ENCODE peak calls at places on chromosomes 5 and 9, in nine cellular contexts. G, U, M, S, R, O, A, Q and T are unnamed samples.
A peak's percentile ranks its signal among the peaks of the same experiment; 100 is the strongest.

GRCh38 chr9:108083160-108083559 is 593.6 kb upstream of the KLF4 start:
- DNase-seq in A (no peak), S (no peak), R (no peak), G (no peak), Q (no peak), U (no peak), O (no peak), M (no peak), T (no peak)

GRCh38 chr9:35482071-35482470 is 7.8 kb upstream of the RUSC2 start:
- DNase-seq in S (no peak), R (no peak), G (no peak), O (no peak), A (no peak), U (no peak), Q (no peak), M (peak; percentile 33), T (no peak)

GRCh38 chr5:85670417-85670816 is 947.3 kb upstream of the COX7C start:
- DNase-seq in R (no peak), S (no peak), U (no peak), O (no peak), A (no peak), G (no peak), M (no peak), Q (no peak), T (no peak)

GRCh38 chr9:72856985-72857631 is 95.7 kb downstream of the ALDH1A1 start:
- DNase-seq in U (peak; percentile 16), S (peak; percentile 8), Q (peak; percentile 63), M (peak; percentile 64), R (no peak), A (peak; percentile 66), G (no peak), O (peak; percentile 64), T (peak; percentile 57)

GRCh38 chr5:55096860-55097259 is 5.6 kb upstream of the GZMA start:
- DNase-seq in Q (no peak), M (no peak), S (peak; percentile 72), A (no peak), O (no peak), U (no peak), G (no peak), R (no peak), T (peak; percentile 73)

GRCh38 chr9:113675475-113675941 is 200.6 kb upstream of the ZNF618 start:
- DNase-seq in O (peak; percentile 75), R (no peak), U (peak; percentile 91), Q (peak; percentile 87), A (peak; percentile 99), M (peak; percentile 98), G (peak; percentile 83), S (no peak), T (no peak)

GRCh38 chr9:95506438-95506691 is 10.4 kb downstream of the PTCH1 start:
- DNase-seq in U (no peak), Q (peak; percentile 51), R (no peak), O (no peak), G (peak; percentile 34), M (peak; percentile 53), A (peak; percentile 61), S (peak; percentile 32), T (no peak)

GRCh38 chr9:71349218-71349617 is 227.8 kb upstream of the TRPM3 start:
- DNase-seq in S (no peak), U (no peak), M (peak; percentile 64), R (no peak), G (no peak), O (no peak), A (peak; percentile 34), Q (peak; percentile 23), T (no peak)

GRCh38 chr5:146877178-146877681 is 1.3 kb downstream of the PPP2R2B start:
- DNase-seq in U (no peak), O (no peak), G (no peak), S (peak; percentile 6), A (no peak), Q (peak; percentile 4), M (no peak), R (no peak), T (no peak)

GRCh38 chr5:95870105-95870672 is 47.7 kb upstream of the GLRX start:
- DNase-seq in G (no peak), U (no peak), M (no peak), O (no peak), A (peak; percentile 73), R (no peak), S (no peak), Q (peak; percentile 87), T (no peak)

GRCh38 chr5:56269216-56269927 is 36.2 kb upstream of the ANKRD55 start:
- DNase-seq in S (peak; percentile 47), Q (peak; percentile 61), O (peak; percentile 42), R (no peak), U (no peak), M (peak; percentile 65), A (peak; percentile 61), G (no peak), T (peak; percentile 34)

GRCh38 chr5:50711280-50711679 is 44.8 kb downstream of the PARP8 start:
- DNase-seq in Q (peak; percentile 71), U (no peak), M (peak; percentile 34), G (no peak), S (peak; percentile 80), A (peak; percentile 52), R (no peak), O (peak; percentile 32), T (peak; percentile 92)

GRCh38 chr9:131407717-131408195 is 13.9 kb downstream of the PRRC2B start:
- DNase-seq in R (no peak), O (peak; percentile 67), Q (peak; percentile 35), M (no peak), A (peak; percentile 52), S (peak; percentile 61), G (peak; percentile 59), U (no peak), T (peak; percentile 65)

GRCh38 chr5:57408714-57409113 is 73.9 kb downstream of the ACTBL2 start:
- DNase-seq in R (no peak), Q (no peak), S (no peak), U (no peak), A (no peak), G (no peak), O (no peak), M (no peak), T (no peak)

GRCh38 chr5:149301744-149302380 is 30.2 kb downstream of the AFAP1L1 start:
- DNase-seq in S (no peak), A (peak; percentile 51), U (peak; percentile 8), R (no peak), Q (no peak), M (peak; percentile 73), G (no peak), O (no peak), T (no peak)

GRCh38 chr5:131139321-131139720 is 25.7 kb downstream of the HINT1 start:
- DNase-seq in A (no peak), M (no peak), Q (no peak), S (no peak), U (no peak), G (no peak), R (no peak), O (no peak), T (no peak)

GRCh38 chr5:10192309-10192708 is 57.4 kb downstream of the ATPSCKMT start:
- DNase-seq in R (no peak), S (no peak), O (no peak), Q (peak; percentile 89), U (peak; percentile 45), A (peak; percentile 59), M (peak; percentile 87), G (no peak), T (no peak)

GRCh38 chr5:124057815-124058231 is 545.8 kb downstream of the CSNK1G3 start:
- DNase-seq in R (no peak), Q (no peak), O (no peak), S (no peak), G (no peak), U (no peak), A (no peak), M (no peak), T (no peak)

GRCh38 chr9:138045541-138046490 is 168.2 kb downstream of the CACNA1B start:
- DNase-seq in S (no peak), R (no peak), A (no peak), O (no peak), M (no peak), Q (no peak), U (no peak), G (no peak), T (no peak)

GRCh38 chr5:74233091-74233490 is 407.4 kb downstream of the ENC1 start:
- DNase-seq in A (peak; percentile 51), G (no peak), Q (no peak), U (no peak), R (no peak), S (no peak), M (no peak), O (no peak), T (no peak)

GRCh38 chr5:158478139-158478538 is 619.2 kb upstream of the CLINT1 start:
- DNase-seq in U (no peak), A (no peak), R (no peak), O (no peak), M (no peak), S (no peak), Q (no peak), G (no peak), T (peak; percentile 67)

GRCh38 chr5:74686962-74687751 is 2.1 kb downstream of the HEXB start:
- DNase-seq in A (peak; percentile 54), U (no peak), Q (peak; percentile 14), R (no peak), G (no peak), S (no peak), O (no peak), M (peak; percentile 40), T (no peak)

GRCh38 chr9:114286146-114286679 is 36.7 kb upstream of the ORM1 start:
- DNase-seq in O (no peak), A (no peak), G (no peak), M (no peak), R (no peak), Q (no peak), S (no peak), U (no peak), T (no peak)

GRCh38 chr9:136584401-136585328 is 38.8 kb upstream of the NOTCH1 start:
- DNase-seq in O (no peak), U (no peak), R (no peak), Q (no peak), M (no peak), S (no peak), G (no peak), A (no peak), T (no peak)

GRCh38 chr5:82734291-82734690 is 342.9 kb downstream of the TMEM167A start:
- DNase-seq in G (no peak), S (no peak), A (no peak), O (no peak), M (no peak), R (no peak), U (no peak), Q (no peak), T (no peak)

GRCh38 chr5:67246546-67246945 is 49.9 kb upstream of the CD180 start:
- DNase-seq in R (no peak), A (no peak), O (no peak), G (no peak), U (no peak), M (no peak), Q (no peak), S (no peak), T (no peak)

GRCh38 chr9:101326501-101326900 is 58.3 kb downstream of the BAAT start:
- DNase-seq in U (no peak), S (no peak), O (peak; percentile 37), G (no peak), M (no peak), A (no peak), Q (peak; percentile 2), R (no peak), T (no peak)

GRCh38 chr5:52864376-52864775 is 76.7 kb downstream of the ITGA1 start:
- DNase-seq in M (peak; percentile 73), A (peak; percentile 71), Q (peak; percentile 51), S (no peak), U (peak; percentile 56), G (no peak), R (no peak), O (peak; percentile 53), T (no peak)

GRCh38 chr5:142322747-142323479 is 1.9 kb downstream of the SPRY4 start:
- DNase-seq in S (no peak), Q (no peak), G (no peak), A (peak; percentile 20), O (peak; percentile 70), U (no peak), R (no peak), M (peak; percentile 71), T (no peak)

GRCh38 chr9:126631254-126631653 is 17.5 kb downstream of the LMX1B start:
- DNase-seq in A (no peak), G (no peak), U (no peak), M (no peak), R (no peak), S (no peak), O (peak; percentile 11), Q (peak; percentile 41), T (no peak)

GRCh38 chr9:126398403-126399058 is 71.9 kb downstream of the MVB12B start:
- DNase-seq in M (peak; percentile 43), S (peak; percentile 56), O (peak; percentile 68), G (peak; percentile 78), A (peak; percentile 55), R (no peak), Q (peak; percentile 61), U (peak; percentile 10), T (no peak)